ENCODE peak calls at places on chromosomes 1 and 21, in seven cellular contexts. Y is tibial nerve, U is prostate gland, I is ovary, V is HepG2, O is stomach, Z is body of pancreas. S is an unnamed sample.

GRCh38 chr1:93758842-93759515 is 77.3 kb upstream of the BCAR3 start:
- DNase-seq in O (no peak), I (no peak), Y (no peak), V (peak), U (no peak), Z (peak), S (no peak)

GRCh38 chr21:32411366-32412161 is 942 bp upstream of the EVA1C start:
- DNase-seq in U (peak), O (peak), V (no peak), Y (peak), I (peak), Z (peak), S (peak)

GRCh38 chr1:194024659-194025058 is 838.2 kb upstream of the B3GALT2 start:
- DNase-seq in O (no peak), I (no peak), Z (no peak), V (no peak), U (no peak), Y (no peak), S (no peak)

GRCh38 chr1:33624991-33625870 is 152.8 kb downstream of the ZSCAN20 start:
- DNase-seq in Y (no peak), U (no peak), O (no peak), Z (no peak), I (no peak), V (peak), S (peak)

GRCh38 chr1:102550729-102551384 is 554.1 kb upstream of the OLFM3 start:
- DNase-seq in O (no peak), U (no peak), I (no peak), Y (no peak), V (peak), Z (no peak), S (no peak)

GRCh38 chr1:10903826-10904225 is 107.4 kb upstream of the CASZ1 start:
- DNase-seq in I (no peak), Z (no peak), V (no peak), O (no peak), Y (no peak), U (no peak), S (no peak)

GRCh38 chr1:197471248-197472035 is 203.4 kb downstream of the CRB1 start:
- DNase-seq in Y (no peak), V (no peak), O (no peak), Z (no peak), I (peak), U (no peak), S (no peak)

GRCh38 chr21:29231781-29232548 is 66.8 kb upstream of the BACH1 start:
- DNase-seq in Z (no peak), O (no peak), I (no peak), V (no peak), Y (no peak), U (no peak), S (no peak)

GRCh38 chr1:190001187-190001586 is 476.5 kb downstream of the BRINP3 start:
- DNase-seq in I (no peak), Y (no peak), V (no peak), Z (no peak), O (no peak), U (no peak), S (no peak)

GRCh38 chr1:15836772-15837669 is 10.5 kb upstream of the SPEN start:
- DNase-seq in O (peak), U (no peak), V (no peak), Z (peak), Y (no peak), I (peak), S (no peak)

GRCh38 chr1:214498030-214498429 is 53.4 kb downstream of the PTPN14 start:
- DNase-seq in Y (no peak), U (no peak), I (no peak), Z (no peak), V (no peak), O (no peak), S (no peak)

GRCh38 chr1:185453496-185454192 is 136.6 kb upstream of the IVNS1ABP start:
- DNase-seq in V (no peak), Z (no peak), Y (no peak), U (no peak), O (no peak), I (no peak), S (no peak)

GRCh38 chr1:215018555-215018954 is 64.0 kb upstream of the KCNK2 start:
- DNase-seq in O (no peak), V (no peak), Z (no peak), U (no peak), I (no peak), Y (no peak), S (no peak)

GRCh38 chr21:39004776-39005605 is 178.3 kb downstream of the PSMG1 start:
- DNase-seq in O (peak), V (no peak), I (peak), Z (peak), U (no peak), Y (no peak), S (no peak)

GRCh38 chr21:46099476-46099875 is 1.6 kb downstream of the COL6A2 start:
- DNase-seq in U (peak), Y (peak), O (peak), I (peak), Z (no peak), V (peak), S (no peak)

GRCh38 chr1:8307628-8308027 is 10.3 kb upstream of the SLC45A1 start:
- DNase-seq in O (no peak), Y (no peak), U (no peak), Z (peak), V (no peak), I (no peak), S (no peak)

GRCh38 chr1:24705260-24706073 is 39.8 kb upstream of the CLIC4 start:
- DNase-seq in Y (peak), O (peak), V (peak), Z (peak), U (peak), I (peak), S (peak)

GRCh38 chr1:243482237-243483022 is 226.6 kb downstream of the SDCCAG8 start:
- DNase-seq in O (no peak), Z (no peak), Y (no peak), I (peak), U (no peak), V (no peak), S (peak)

GRCh38 chr1:57026942-57027341 is 61.1 kb upstream of the C8B start:
- DNase-seq in Z (no peak), Y (no peak), O (no peak), V (no peak), I (no peak), U (no peak), S (no peak)

GRCh38 chr1:220224611-220225124 is 47.6 kb downstream of the RAB3GAP2 start:
- DNase-seq in O (no peak), I (no peak), Z (no peak), V (no peak), U (no peak), Y (no peak), S (no peak)

GRCh38 chr1:117600966-117601365 is 4.9 kb upstream of the TENT5C start:
- DNase-seq in O (no peak), Y (no peak), I (no peak), V (no peak), Z (no peak), U (no peak), S (no peak)

GRCh38 chr21:33229776-33230517 is at the start of gene IFNAR2:
- DNase-seq in Z (peak), Y (peak), O (peak), U (peak), V (peak), I (peak), S (peak)

GRCh38 chr21:42315296-42315891 is at the start of gene TFF3:
- DNase-seq in Z (peak), Y (no peak), U (peak), V (peak), O (peak), I (no peak), S (no peak)

GRCh38 chr1:183609313-183609712 is 19.1 kb upstream of the NCF2 start:
- DNase-seq in O (peak), I (peak), U (no peak), Z (peak), Y (peak), V (peak), S (no peak)

GRCh38 chr1:53498555-53499142 is 39.5 kb downstream of the DMRTB1 start:
- DNase-seq in V (no peak), O (no peak), I (no peak), Z (no peak), U (no peak), Y (no peak), S (no peak)

GRCh38 chr1:2111674-2112035 is 61.4 kb downstream of the PRKCZ start:
- DNase-seq in I (no peak), O (no peak), V (no peak), U (no peak), Y (no peak), Z (no peak), S (no peak)

GRCh38 chr1:53559854-53560571 is 100.8 kb downstream of the DMRTB1 start:
- DNase-seq in I (peak), O (no peak), Z (no peak), Y (no peak), U (no peak), V (no peak), S (no peak)

GRCh38 chr1:222413436-222413835 is 134.5 kb downstream of the HHIPL2 start:
- DNase-seq in I (no peak), O (no peak), Y (no peak), U (no peak), V (no peak), Z (no peak), S (no peak)

GRCh38 chr1:18941221-18942141 is 15.0 kb downstream of the IFFO2 start:
- DNase-seq in V (peak), U (peak), I (no peak), Y (no peak), Z (peak), O (no peak), S (no peak)

GRCh38 chr1:151992345-151993083 is 1.1 kb downstream of the S100A10 start:
- DNase-seq in I (peak), Y (peak), U (peak), Z (peak), V (peak), O (peak), S (no peak)

GRCh38 chr1:45134468-45134873 is 71.9 kb downstream of the ZSWIM5 start:
- DNase-seq in U (no peak), Y (no peak), Z (peak), I (no peak), O (no peak), V (peak), S (no peak)

GRCh38 chr1:116997666-116998065 is 3.9 kb upstream of the CD101 start:
- DNase-seq in Z (no peak), Y (no peak), I (no peak), V (no peak), O (no peak), U (no peak), S (no peak)

GRCh38 chr1:114671011-114671938 is 1.4 kb upstream of the DENND2C start:
- DNase-seq in O (no peak), Y (no peak), Z (no peak), V (no peak), U (no peak), I (no peak), S (no peak)

GRCh38 chr1:109935451-109935900 is 24.8 kb downstream of the CSF1 start:
- DNase-seq in O (peak), I (no peak), U (no peak), V (peak), Y (no peak), Z (peak), S (no peak)

GRCh38 chr1:178055093-178055492 is 38.8 kb upstream of the RASAL2 start:
- DNase-seq in Z (peak), Y (no peak), O (no peak), I (no peak), U (no peak), V (peak), S (no peak)

GRCh38 chr1:51237714-51238403 is 1.8 kb downstream of the RNF11 start:
- DNase-seq in V (no peak), O (no peak), U (peak), Z (no peak), Y (no peak), I (no peak), S (no peak)

GRCh38 chr1:17438977-17439249 is 564 bp downstream of the RCC2 start:
- DNase-seq in I (no peak), Y (no peak), U (no peak), Z (no peak), V (no peak), O (no peak), S (no peak)

DNA sequence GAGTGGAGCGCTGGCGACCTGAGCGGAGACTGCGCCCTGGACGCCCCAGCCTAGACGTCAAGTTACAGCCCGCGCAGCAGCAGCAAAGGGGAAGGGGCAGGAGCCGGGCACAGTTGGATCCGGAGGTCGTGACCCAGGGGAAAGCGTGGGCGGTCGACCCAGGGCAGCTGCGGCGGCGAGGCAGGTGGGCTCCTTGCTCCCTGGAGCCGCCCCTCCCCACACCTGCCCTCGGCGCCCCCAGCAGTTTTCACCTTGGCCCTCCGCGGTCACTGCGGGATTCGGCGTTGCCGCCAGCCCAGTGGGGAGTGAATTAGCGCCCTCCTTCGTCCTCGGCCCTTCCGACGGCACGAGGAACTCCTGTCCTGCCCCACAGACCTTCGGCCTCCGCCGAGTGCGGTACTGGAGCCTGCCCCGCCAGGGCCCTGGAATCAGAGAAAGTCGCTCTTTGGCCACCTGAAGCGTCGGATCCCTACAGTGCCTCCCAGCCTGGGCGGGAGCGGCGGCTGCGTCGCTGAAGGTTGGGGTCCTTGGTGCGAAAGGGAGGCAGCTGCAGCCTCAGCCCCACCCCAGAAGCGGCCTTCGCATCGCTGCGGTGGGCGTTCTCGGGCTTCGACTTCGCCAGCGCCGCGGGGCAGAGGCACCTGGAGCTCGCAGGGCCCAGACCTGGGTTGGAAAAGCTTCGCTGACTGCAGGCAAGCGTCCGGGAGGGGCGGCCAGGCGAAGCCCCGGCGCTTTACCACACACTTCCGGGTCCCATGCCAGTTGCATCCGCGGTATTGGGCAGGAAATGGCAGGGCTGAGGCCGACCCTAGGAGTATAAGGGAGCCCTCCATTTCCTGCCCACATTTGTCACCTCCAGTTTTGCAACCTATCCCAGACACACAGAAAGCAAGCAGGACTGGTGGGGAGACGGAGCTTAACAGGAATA is 4.2 kb downstream of the TFAP2E start:
- DNase-seq in Y (peak), I (no peak), O (peak), U (no peak), Z (peak), V (no peak), S (no peak)
- TF ChIP-seq POLR2A in Y (no peak), I (no peak), O (no peak), U (no peak), Z (no peak), V (no peak), S (no peak)

GRCh38 chr21:34526618-34527290 is 14.7 kb upstream of the KCNE1 start:
- DNase-seq in Z (peak), U (peak), Y (peak), O (peak), V (peak), I (peak), S (peak)
- TF ChIP-seq POLR2A in Z (no peak), U (peak), Y (peak), O (no peak), V (peak), I (no peak), S (peak)

GRCh38 chr1:70221241-70222077 is at the start of gene SRSF11:
- DNase-seq in O (peak), I (peak), V (peak), Y (peak), U (peak), Z (peak), S (peak)
- TF ChIP-seq POLR2A in O (peak), I (peak), V (peak), Y (peak), U (peak), Z (peak), S (peak)

GRCh38 chr1:187045371-187045770 is 216.6 kb downstream of the PLA2G4A start:
- DNase-seq in O (no peak), V (no peak), U (no peak), Z (no peak), I (no peak), Y (no peak), S (no peak)
- TF ChIP-seq POLR2A in O (no peak), V (no peak), U (no peak), Z (no peak), I (no peak), Y (no peak), S (no peak)

GRCh38 chr1:248840946-248841345 is 2.9 kb downstream of the ZNF672 start:
- DNase-seq in O (no peak), Z (no peak), V (no peak), I (no peak), U (no peak), Y (no peak), S (no peak)

GRCh38 chr1:248839168-248839555 is 1.1 kb downstream of the ZNF672 start:
- DNase-seq in I (no peak), Z (no peak), Y (no peak), O (no peak), V (no peak), U (no peak), S (no peak)

GRCh38 chr1:248838357-248839167 is 538 bp downstream of the ZNF672 start:
- DNase-seq in O (peak), V (peak), Z (peak), U (peak), I (peak), Y (peak), S (peak)

GRCh38 chr1:248837045-248837793 is 805 bp upstream of the ZNF672 start:
- DNase-seq in O (peak), V (no peak), Z (peak), Y (no peak), I (no peak), U (no peak), S (no peak)

DNA sequence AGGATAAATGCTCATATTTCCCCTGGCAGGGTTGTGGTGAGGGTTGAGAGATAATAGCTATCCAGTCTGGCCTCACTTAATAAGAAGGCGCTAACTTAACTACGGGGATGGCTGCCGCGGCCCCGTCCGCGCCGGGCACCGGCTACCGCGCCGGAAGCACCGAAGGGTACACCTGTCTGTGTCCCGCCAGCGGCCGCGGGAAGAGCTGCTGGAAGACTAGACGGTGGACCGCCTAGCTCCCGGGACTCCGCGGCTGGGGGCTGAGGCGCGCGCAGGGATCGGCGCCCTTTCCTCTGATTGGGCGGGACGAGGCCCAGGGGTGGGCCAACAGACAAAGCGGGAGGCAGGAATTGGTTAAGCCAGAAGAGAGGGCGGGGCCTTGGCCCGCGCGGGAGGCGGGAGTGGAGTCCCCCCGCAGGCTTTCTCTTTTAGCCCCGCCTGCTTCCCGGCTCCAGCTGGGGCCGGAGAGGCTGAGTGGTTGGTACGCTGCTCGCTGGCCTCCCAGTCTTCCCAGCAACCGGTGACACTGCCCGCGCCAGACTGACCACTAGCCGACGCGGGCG is at the start of gene ZNF672:
- DNase-seq in Z (peak), U (peak), O (peak), V (peak), Y (peak), I (peak), S (peak)
- TF ChIP-seq POLR2A in Z (peak), U (peak), O (no peak), V (peak), Y (no peak), I (peak), S (peak)

DNA sequence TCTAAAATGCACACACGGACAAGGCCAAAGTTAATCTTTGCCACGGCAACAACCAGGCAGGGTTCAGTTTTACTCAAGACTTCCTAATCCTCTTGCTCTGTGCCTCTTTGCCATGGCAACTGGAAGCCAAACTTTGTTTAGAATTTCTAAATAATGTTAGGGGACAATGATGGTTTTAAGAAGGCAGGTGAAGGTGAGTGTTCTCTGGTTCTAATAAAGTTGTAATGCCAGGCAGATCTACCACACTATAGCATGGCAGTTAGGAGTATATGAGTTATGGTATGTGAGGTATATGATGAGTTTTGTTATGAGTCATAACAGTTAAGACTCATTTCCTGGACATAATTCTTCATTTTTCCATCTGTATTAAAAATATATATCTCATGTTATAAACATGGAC is 2.7 kb downstream of the PTPRC start:
- DNase-seq in V (no peak), Z (no peak), O (no peak), I (no peak), Y (no peak), U (no peak), S (no peak)
- TF ChIP-seq POLR2A in V (no peak), Z (no peak), O (no peak), I (no peak), Y (no peak), U (no peak), S (no peak)